ENCODE peak calls at places on chromosomes 1 and 21, in six cellular contexts. U is CD8-positive, alpha-beta memory T cell; O is uterus; Z is hepatocyte; A is right lobe of liver; W is mucosa of descending colon. H is an unnamed sample.

GRCh38 chr1:26537951-26538352 is 8.4 kb downstream of the RPS6KA1 start:
- DNase-seq in U (no peak), O (no peak), Z (peak; percentile 74), A (no peak), W (no peak), H (no peak)

GRCh38 chr1:230758705-230759354 is 11.6 kb downstream of the CAPN9 start:
- DNase-seq in U (no peak), O (no peak), Z (peak; percentile 49), A (no peak), W (no peak), H (no peak)

GRCh38 chr1:202671388-202671787 is 38.9 kb downstream of the SYT2 start:
- DNase-seq in U (no peak), O (no peak), Z (no peak), A (peak; percentile 53), W (no peak), H (no peak)

GRCh38 chr21:42209801-42210479 is 9.0 kb upstream of the ABCG1 start:
- DNase-seq in U (no peak), O (no peak), Z (no peak), A (no peak), W (no peak), H (peak; percentile 34)

GRCh38 chr1:23394664-23395063 is 25.0 kb upstream of the ZNF436 start:
- DNase-seq in U (no peak), O (peak; percentile 92), Z (peak; percentile 74), A (peak; percentile 59), W (peak; percentile 74), H (no peak)

GRCh38 chr1:34013136-34013535 is 149.3 kb downstream of the HMGB4 start:
- DNase-seq in U (no peak), O (no peak), Z (no peak), A (no peak), W (no peak), H (no peak)

GRCh38 chr1:168717906-168718891 is 10.8 kb downstream of the DPT start:
- DNase-seq in U (no peak), O (no peak), Z (no peak), A (no peak), W (no peak), H (no peak)

GRCh38 chr21:26849428-26850115 is 4.4 kb upstream of the ADAMTS1 start:
- DNase-seq in U (no peak), O (no peak), Z (peak; percentile 74), A (no peak), W (no peak), H (no peak)

GRCh38 chr1:9302745-9303524 is 10.2 kb downstream of the SPSB1 start:
- DNase-seq in U (no peak), O (no peak), Z (peak; percentile 68), A (no peak), W (no peak), H (no peak)

GRCh38 chr1:10078494-10078893 is 45.7 kb downstream of the UBE4B start:
- DNase-seq in U (no peak), O (no peak), Z (no peak), A (no peak), W (no peak), H (no peak)

GRCh38 chr1:161153682-161154337 is at the start of gene UFC1:
- DNase-seq in U (peak; percentile 90), O (peak; percentile 75), Z (peak; percentile 88), A (peak; percentile 80), W (peak; percentile 87), H (no peak)

GRCh38 chr21:41956926-41957729 is 3.3 kb upstream of the C2CD2 start:
- DNase-seq in U (no peak), O (no peak), Z (no peak), A (no peak), W (no peak), H (no peak)

GRCh38 chr1:84089470-84090261 is 54.4 kb upstream of the PRKACB start:
- DNase-seq in U (no peak), O (no peak), Z (peak; percentile 11), A (no peak), W (no peak), H (no peak)

GRCh38 chr1:63916485-63917360 is 142.9 kb downstream of the ROR1 start:
- DNase-seq in U (no peak), O (no peak), Z (no peak), A (no peak), W (no peak), H (no peak)

GRCh38 chr1:12593621-12594066 is 24.4 kb downstream of the DHRS3 start:
- DNase-seq in U (no peak), O (peak; percentile 77), Z (peak; percentile 61), A (peak; percentile 77), W (no peak), H (no peak)

GRCh38 chr1:193070395-193070753 is 11.0 kb downstream of the RO60 start:
- DNase-seq in U (no peak), O (no peak), Z (no peak), A (no peak), W (no peak), H (no peak)

GRCh38 chr21:15221799-15222386 is 157.1 kb upstream of the NRIP1 start:
- DNase-seq in U (no peak), O (no peak), Z (peak; percentile 48), A (peak; percentile 83), W (no peak), H (no peak)

GRCh38 chr1:225879521-225880209 is 2.5 kb downstream of the TMEM63A start:
- DNase-seq in U (no peak), O (no peak), Z (peak; percentile 68), A (no peak), W (peak; percentile 69), H (no peak)

GRCh38 chr1:225882008-225882698 is at the start of gene TMEM63A:
- DNase-seq in U (peak; percentile 94), O (peak; percentile 94), Z (peak; percentile 94), A (peak; percentile 95), W (peak; percentile 95), H (no peak)

GRCh38 chr1:225880210-225880584 is 2.0 kb downstream of the TMEM63A start:
- DNase-seq in U (no peak), O (no peak), Z (no peak), A (no peak), W (peak; percentile 64), H (no peak)

GRCh38 chr1:225881081-225882007 is 836 bp downstream of the TMEM63A start:
- DNase-seq in U (peak; percentile 71), O (peak; percentile 51), Z (peak; percentile 74), A (no peak), W (peak; percentile 91), H (no peak)

DNA sequence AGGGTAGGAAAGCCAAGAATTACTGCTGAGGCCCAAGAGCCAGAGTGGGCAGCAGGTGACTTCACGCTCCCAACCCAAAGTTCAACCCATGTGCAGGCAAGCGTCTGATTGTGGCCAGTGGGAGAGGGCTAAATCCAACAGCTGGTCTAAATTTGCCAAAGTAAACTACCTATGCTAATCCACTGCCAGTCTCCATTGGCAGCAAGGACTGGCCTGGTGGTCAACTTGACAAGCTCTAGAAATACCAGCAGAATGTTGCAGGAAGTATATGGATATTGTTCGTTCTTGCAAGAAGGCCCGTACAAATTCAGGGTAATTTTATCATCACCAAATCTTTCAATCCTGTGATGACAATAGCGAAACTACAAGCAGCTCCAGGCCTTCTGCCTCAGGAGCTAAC is 1.5 kb downstream of the TMEM63A start:
- DNase-seq in U (no peak), O (no peak), Z (no peak), A (peak; percentile 90), W (peak; percentile 39), H (no peak)
- H3K4me3 ChIP-seq in U (peak overlapping the region; percentile 92), O (peak overlapping the region; percentile 73), Z (no peak overlapping the region), A (peak overlapping the region; percentile 98), W (no peak overlapping the region), H (peak overlapping the region; percentile 94)

GRCh38 chr1:50827546-50827945 is 132.5 kb downstream of the FAF1 start:
- DNase-seq in U (no peak), O (no peak), Z (no peak), A (no peak), W (no peak), H (no peak)
- H3K9me3 ChIP-seq in U (no peaks in the 10 kb centered on the region), O (no peaks in the 10 kb centered on the region), Z (peaks cover 3% of the 10 kb centered on the region), A (no peaks in the 10 kb centered on the region), W (no peaks in the 10 kb centered on the region), H (no peaks in the 10 kb centered on the region)

DNA sequence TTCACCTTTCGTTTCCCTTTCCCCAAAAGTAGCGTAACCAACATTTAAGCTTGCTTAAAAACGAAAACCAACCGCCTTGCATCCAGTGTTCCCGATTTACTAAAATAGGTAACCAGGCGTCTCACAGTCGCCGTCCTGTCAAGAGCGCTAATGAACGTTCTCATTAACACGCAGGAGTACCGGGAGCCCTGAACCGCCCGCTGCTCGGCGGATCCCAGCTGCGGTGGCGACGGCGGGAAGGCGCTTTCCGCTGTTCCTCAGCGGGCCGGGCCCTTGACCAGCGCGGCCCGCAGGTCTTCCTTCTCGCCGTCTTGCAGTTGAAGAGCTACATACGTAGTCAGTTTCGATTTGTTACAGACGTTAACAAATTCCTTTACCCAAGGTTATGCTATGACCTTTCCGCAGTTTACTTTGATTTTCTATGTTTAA is 2.0 kb downstream of the OLIG1 start:
- DNase-seq in U (no peak), O (no peak), Z (no peak), A (no peak), W (no peak), H (peak; percentile 52)
- H3K4me3 ChIP-seq in U (peak overlapping the region; percentile 59), O (peak overlapping the region; percentile 26), Z (no peak overlapping the region), A (peak overlapping the region; percentile 38), W (no peak overlapping the region), H (peak overlapping the region; percentile 40)

GRCh38 chr1:38420666-38421065 is 374.1 kb upstream of the POU3F1 start:
- DNase-seq in U (no peak), O (no peak), Z (no peak), A (no peak), W (no peak), H (no peak)
- H3K9me3 ChIP-seq in U (no peaks in the 10 kb centered on the region), O (no peaks in the 10 kb centered on the region), Z (no peaks in the 10 kb centered on the region), A (no peaks in the 10 kb centered on the region), W (no peaks in the 10 kb centered on the region), H (no peaks in the 10 kb centered on the region)

GRCh38 chr1:145978477-145978859 is 14.0 kb downstream of the POLR3GL start:
- DNase-seq in U (no peak), O (no peak), Z (no peak), A (no peak), W (no peak), H (no peak)
- H3K4me3 ChIP-seq in U (peak overlapping the region; percentile 55), O (peak overlapping the region; percentile 18), Z (no peak overlapping the region), A (peak overlapping the region; percentile 5), W (no peak overlapping the region), H (peak overlapping the region; percentile 45)

DNA sequence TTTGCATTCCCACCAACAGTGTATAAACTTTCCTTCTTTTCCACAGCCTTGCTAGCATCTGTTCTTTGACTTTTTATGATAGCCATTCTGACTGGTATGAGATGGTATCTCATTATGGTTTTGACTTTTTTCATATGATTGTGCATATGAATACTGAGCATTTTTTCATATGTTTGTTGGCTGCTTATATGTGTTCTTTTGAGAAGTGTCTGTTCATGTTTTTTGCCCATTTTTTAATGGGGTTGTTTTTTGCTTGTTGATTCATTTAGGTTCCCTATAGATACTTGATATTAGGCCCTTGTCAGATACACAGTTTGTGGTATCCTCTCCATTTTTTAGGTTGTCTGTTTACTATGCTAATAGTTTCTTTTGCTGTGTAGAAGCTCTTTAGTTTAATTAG is 185.8 kb upstream of the SPAG17 start:
- DNase-seq in U (no peak), O (no peak), Z (no peak), A (no peak), W (no peak), H (no peak)
- H3K9me3 ChIP-seq in U (no peaks in the 10 kb centered on the region), O (no peaks in the 10 kb centered on the region), Z (no peaks in the 10 kb centered on the region), A (no peaks in the 10 kb centered on the region), W (peaks cover 13% of the 10 kb centered on the region), H (no peaks in the 10 kb centered on the region)

DNA sequence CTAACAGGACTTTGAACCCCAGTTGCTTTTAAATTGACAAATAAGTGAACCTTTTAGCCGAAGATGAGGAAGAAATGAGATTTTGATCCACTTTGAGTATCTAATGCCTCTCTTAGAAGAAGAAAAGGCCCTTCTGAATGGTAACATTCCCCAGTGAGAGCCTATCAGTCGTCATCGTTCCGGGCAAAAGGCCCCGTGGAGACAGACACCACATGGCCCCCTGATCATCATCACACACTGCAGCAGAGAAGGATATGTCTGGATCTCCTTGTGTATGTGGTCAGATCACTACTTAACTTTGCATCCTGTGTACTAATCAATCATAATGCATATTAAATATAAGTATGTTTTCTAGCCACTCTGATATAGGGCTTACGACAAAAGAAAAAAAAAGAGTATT is 87.3 kb upstream of the SMYD2 start:
- DNase-seq in U (no peak), O (no peak), Z (no peak), A (no peak), W (no peak), H (no peak)
- H3K4me3 ChIP-seq in U (no peak overlapping the region), O (no peak overlapping the region), Z (no peak overlapping the region), A (no peak overlapping the region), W (no peak overlapping the region), H (no peak overlapping the region)

H was measured in vagina.